ENCODE peak calls at places on chromosome 1, in nine cellular contexts. J is cardiac fibroblast, O is fibroblast of mammary gland, P is GM10248, S is endothelial cell, T is fibroblast of lung, V is MCF 10A, G is type B pancreatic cell, B is psoas muscle. N is an unnamed sample.

GRCh38 chr1:205057808-205058575 is 15.0 kb downstream of the CNTN2 start:
- DNase-seq in J (no peak), O (no peak), P (no peak), S (no peak), T (no peak), V (no peak), G (no peak), B (no peak), N (no peak)

GRCh38 chr1:1421907-1422464 is 910 bp upstream of the ANKRD65 start:
- DNase-seq in J (no peak), O (no peak), P (peak), S (no peak), T (no peak), V (no peak), G (no peak), B (no peak), N (no peak)

GRCh38 chr1:112021263-112021662 is 31.8 kb upstream of the KCND3 start:
- DNase-seq in J (no peak), O (no peak), P (no peak), S (no peak), T (no peak), V (no peak), G (no peak), B (no peak), N (no peak)

GRCh38 chr1:8448906-8449661 is 131.2 kb downstream of the SLC45A1 start:
- DNase-seq in J (peak), O (peak), P (no peak), S (no peak), T (peak), V (no peak), G (no peak), B (no peak), N (peak)

GRCh38 chr1:174008979-174009378 is 13.2 kb downstream of the RC3H1 start:
- DNase-seq in J (peak), O (no peak), P (no peak), S (no peak), T (no peak), V (no peak), G (no peak), B (no peak), N (no peak)

GRCh38 chr1:167514278-167514677 is 4.1 kb downstream of the CD247 start:
- DNase-seq in J (no peak), O (no peak), P (no peak), S (no peak), T (no peak), V (no peak), G (no peak), B (no peak), N (no peak)

GRCh38 chr1:155086182-155086741 is 7.6 kb downstream of the EFNA3 start:
- DNase-seq in J (peak), O (no peak), P (peak), S (peak), T (peak), V (peak), G (peak), B (peak), N (peak)

GRCh38 chr1:10057305-10057704 is 24.5 kb downstream of the UBE4B start:
- DNase-seq in J (peak), O (peak), P (no peak), S (no peak), T (peak), V (peak), G (no peak), B (no peak), N (no peak)

GRCh38 chr1:204641455-204641854 is 44.1 kb downstream of the LRRN2 start:
- DNase-seq in J (no peak), O (no peak), P (no peak), S (no peak), T (no peak), V (no peak), G (no peak), B (no peak), N (no peak)

GRCh38 chr1:9442266-9442846 is 96.9 kb upstream of the SLC25A33 start:
- DNase-seq in J (no peak), O (no peak), P (no peak), S (no peak), T (peak), V (no peak), G (no peak), B (no peak), N (no peak)

DNA sequence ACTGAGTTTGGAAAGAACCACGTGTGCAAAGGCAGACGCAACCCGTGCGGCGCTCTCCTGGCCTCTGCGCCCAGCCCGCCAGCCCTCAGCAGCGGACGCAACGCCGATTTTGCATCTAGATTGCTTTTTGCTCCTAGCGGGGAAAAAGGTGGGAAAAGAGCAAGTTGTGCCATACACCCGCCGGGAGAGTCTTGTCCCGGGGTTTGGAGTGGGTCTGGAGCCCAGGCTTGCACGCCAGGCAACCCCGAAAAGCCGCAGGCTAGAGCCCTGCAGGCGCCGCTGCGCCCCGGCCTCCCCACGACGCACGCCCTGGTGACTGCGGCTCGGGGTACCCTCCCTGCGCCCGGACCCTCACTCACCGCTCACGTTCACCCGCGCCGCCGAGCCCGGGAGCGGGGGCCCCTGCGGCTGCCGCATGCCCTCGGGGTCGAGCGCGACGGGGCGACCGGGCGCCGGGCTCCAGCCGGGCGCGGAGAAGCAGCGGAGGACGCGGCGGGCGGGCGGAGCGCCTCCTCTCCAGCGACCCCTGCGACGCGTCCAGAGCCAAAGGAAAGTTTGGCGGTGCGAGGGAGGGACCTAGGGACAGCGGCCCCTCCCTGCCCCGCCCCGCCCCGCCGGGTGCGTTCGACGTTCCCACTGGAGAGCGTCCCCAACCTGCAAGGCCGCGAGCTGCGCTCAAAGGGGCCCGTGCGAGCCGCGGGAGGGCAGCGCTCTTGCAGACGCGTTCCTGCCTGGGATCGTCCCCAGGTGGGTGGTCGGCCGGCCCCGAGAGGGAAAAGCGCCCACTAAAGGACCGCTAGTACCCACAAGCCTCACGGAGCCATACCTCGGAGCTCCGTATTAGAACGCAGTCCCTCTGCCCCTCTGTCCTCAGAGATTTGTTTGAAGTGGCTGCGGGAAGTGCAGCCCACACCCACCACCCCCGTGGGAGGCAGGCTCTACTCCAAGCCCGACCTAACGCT is at the start of gene LPAR3:
- DNase-seq in J (peak), O (peak), P (no peak), S (peak), T (peak), V (no peak), G (no peak), B (no peak), N (peak)
- TF ChIP-seq CTCF in J (no peak), O (no peak), P (no peak), S (no peak), T (no peak), V (no peak), G (peak), B (no peak), N (no peak)

GRCh38 chr1:226520640-226521355 is 27.8 kb upstream of the STUM start:
- DNase-seq in J (no peak), O (no peak), P (no peak), S (no peak), T (no peak), V (no peak), G (peak), B (no peak), N (no peak)

GRCh38 chr1:226519135-226519534 is 29.4 kb upstream of the STUM start:
- DNase-seq in J (no peak), O (no peak), P (no peak), S (no peak), T (no peak), V (no peak), G (peak), B (no peak), N (no peak)

GRCh38 chr1:226518375-226518774 is 30.2 kb upstream of the STUM start:
- DNase-seq in J (no peak), O (no peak), P (no peak), S (no peak), T (no peak), V (no peak), G (no peak), B (no peak), N (no peak)

GRCh38 chr1:226523646-226524406 is 24.7 kb upstream of the STUM start:
- DNase-seq in J (no peak), O (no peak), P (no peak), S (no peak), T (no peak), V (no peak), G (peak), B (no peak), N (no peak)

DNA sequence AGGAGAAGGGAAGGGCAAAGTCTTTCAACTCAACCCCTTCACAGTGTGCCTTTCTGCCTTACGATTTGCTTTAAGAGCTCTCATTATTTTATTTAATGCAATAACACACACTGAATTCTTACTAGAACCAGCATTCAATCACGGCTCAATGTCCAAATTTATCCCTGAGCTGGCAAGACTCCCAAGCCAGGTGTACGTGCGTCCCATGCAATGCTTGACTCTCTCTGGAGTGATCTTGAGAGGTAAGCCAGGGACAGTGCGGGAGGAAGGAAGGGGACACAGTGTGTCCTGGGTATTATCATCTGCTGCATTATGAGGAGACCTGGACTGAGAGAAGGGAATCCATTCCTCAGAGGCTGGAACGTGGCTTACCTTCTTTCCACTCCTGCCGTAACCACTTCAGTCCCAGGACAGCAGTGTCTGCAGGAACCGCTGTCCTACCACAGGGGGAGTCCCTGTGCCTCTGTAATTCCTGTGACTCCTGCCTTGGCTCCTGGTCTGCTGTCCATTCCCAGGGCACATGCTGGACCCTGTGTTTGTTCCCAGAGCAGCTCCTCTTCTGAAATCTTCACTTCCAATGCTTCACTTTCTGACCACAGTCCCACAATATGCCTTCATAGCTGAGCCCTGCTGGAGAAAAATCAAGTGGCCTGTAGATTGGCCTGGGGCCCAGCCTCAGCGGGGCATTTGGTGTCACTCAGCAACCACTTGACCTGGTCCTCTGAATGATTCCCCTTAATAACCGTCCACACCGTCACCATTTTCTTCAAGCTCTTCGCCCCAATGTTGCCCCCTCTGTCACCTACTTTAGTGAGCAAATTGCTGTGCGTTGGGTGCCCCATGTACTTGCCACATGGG is 28.6 kb upstream of the STUM start:
- DNase-seq in J (no peak), O (no peak), P (no peak), S (no peak), T (no peak), V (no peak), G (peak), B (no peak), N (no peak)
- TF ChIP-seq CTCF in J (no peak), O (no peak), P (no peak), S (no peak), T (no peak), V (no peak), G (peak), B (peak), N (peak)

GRCh38 chr1:67281246-67281645 is 26.4 kb upstream of the IL12RB2 start:
- DNase-seq in J (no peak), O (no peak), P (no peak), S (no peak), T (no peak), V (no peak), G (no peak), B (no peak), N (no peak)

GRCh38 chr1:67290236-67290635 is 17.4 kb upstream of the IL12RB2 start:
- DNase-seq in J (no peak), O (no peak), P (no peak), S (no peak), T (no peak), V (no peak), G (no peak), B (no peak), N (no peak)

GRCh38 chr1:67280696-67281095 is 27.0 kb upstream of the IL12RB2 start:
- DNase-seq in J (no peak), O (no peak), P (no peak), S (no peak), T (no peak), V (no peak), G (no peak), B (no peak), N (no peak)

DNA sequence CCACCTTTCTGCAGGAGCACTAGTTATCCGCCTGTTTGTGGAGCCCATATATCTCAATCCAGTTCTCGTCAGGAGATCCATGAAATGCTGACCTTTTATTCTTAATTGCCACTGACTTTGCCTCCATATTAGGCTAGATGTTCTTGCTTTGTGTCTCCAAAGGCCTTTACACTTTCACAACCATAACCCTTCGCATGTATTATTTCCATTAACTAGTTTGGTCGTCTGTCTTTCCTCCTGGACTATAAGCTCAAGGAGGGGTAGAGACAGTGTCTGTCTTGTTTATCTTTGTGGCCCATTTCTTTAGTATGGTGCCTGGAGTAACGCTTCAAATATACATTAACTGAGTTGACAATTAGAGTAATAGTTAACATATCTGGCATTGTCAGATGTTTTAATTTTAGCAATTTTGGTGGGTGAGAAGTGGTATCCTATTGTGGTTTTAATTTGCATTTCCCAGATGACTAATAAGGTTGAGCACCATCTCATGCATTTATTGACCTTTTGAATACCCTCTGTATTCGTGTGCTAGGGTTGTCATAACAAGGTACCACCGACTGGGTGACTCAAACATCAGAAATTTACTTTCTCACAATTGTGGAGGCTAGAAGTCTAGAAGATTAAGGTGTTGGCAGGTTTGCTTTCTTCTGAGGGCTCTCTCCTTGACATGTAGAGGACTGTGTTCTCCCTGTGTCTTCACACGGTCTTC is 21.7 kb upstream of the IL12RB2 start:
- DNase-seq in J (no peak), O (no peak), P (peak), S (no peak), T (no peak), V (peak), G (no peak), B (no peak), N (no peak)
- TF ChIP-seq CTCF in J (no peak), O (no peak), P (peak), S (no peak), T (no peak), V (no peak), G (no peak), B (no peak), N (no peak)

GRCh38 chr1:22208973-22209378 is 66.1 kb upstream of the WNT4 start:
- DNase-seq in J (no peak), O (no peak), P (no peak), S (no peak), T (no peak), V (no peak), G (no peak), B (no peak), N (no peak)

GRCh38 chr1:22210176-22210575 is 67.3 kb upstream of the WNT4 start:
- DNase-seq in J (no peak), O (no peak), P (no peak), S (no peak), T (no peak), V (no peak), G (no peak), B (no peak), N (no peak)

GRCh38 chr1:22206551-22207125 is 63.7 kb upstream of the WNT4 start:
- DNase-seq in J (no peak), O (no peak), P (no peak), S (no peak), T (no peak), V (no peak), G (no peak), B (no peak), N (no peak)

GRCh38 chr1:22207605-22208264 is 64.8 kb upstream of the WNT4 start:
- DNase-seq in J (peak), O (no peak), P (no peak), S (no peak), T (no peak), V (no peak), G (no peak), B (no peak), N (peak)

DNA sequence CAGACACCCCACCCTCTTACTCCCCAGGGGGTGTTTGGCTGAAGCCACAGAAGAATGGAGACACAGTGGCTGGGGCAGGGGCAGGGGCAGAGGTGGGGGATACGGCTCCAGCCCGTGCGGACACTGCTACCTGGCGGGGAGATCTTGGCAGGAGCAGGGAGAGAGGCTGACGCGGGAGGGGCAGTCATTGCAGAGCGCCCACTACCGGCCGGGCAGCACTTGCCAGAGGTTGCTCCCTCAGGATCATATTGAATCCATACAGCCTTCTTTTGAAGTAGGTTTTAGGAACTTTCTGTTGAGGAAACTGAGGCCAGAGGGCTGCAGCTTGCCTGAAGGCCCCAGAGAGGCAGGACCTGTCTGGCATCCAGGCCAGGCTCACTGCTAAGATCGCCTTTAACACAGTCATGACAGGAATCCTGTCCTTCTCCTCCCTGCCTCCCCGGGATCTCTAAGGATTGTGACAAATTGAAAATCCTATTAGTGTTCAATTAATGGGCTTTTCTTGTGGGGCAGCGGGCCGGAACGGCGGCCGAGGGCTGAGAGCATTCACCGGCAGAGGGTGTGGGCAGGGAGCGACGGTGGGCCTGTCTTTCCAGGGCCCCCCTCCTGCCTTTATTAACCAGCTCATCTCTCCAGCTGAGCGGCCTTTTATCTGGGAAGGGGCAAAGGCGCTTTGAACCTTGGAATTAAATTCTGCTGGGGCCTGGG is 65.5 kb upstream of the WNT4 start:
- DNase-seq in J (no peak), O (no peak), P (no peak), S (no peak), T (no peak), V (no peak), G (no peak), B (no peak), N (peak)
- TF ChIP-seq CTCF in J (no peak), O (no peak), P (peak), S (no peak), T (no peak), V (no peak), G (peak), B (peak), N (peak)

GRCh38 chr1:20194224-20194623 is 7.9 kb upstream of the PLA2G2C start:
- DNase-seq in J (no peak), O (no peak), P (no peak), S (no peak), T (no peak), V (peak), G (no peak), B (no peak), N (no peak)

GRCh38 chr1:20197329-20197791 is 11.0 kb upstream of the PLA2G2C start:
- DNase-seq in J (no peak), O (no peak), P (no peak), S (no peak), T (no peak), V (no peak), G (no peak), B (no peak), N (no peak)

GRCh38 chr1:20194770-20195463 is 8.6 kb upstream of the PLA2G2C start:
- DNase-seq in J (peak), O (peak), P (peak), S (peak), T (peak), V (peak), G (no peak), B (peak), N (peak)

GRCh38 chr1:20192871-20193411 is 6.6 kb upstream of the PLA2G2C start:
- DNase-seq in J (no peak), O (no peak), P (no peak), S (no peak), T (no peak), V (no peak), G (no peak), B (no peak), N (no peak)

DNA sequence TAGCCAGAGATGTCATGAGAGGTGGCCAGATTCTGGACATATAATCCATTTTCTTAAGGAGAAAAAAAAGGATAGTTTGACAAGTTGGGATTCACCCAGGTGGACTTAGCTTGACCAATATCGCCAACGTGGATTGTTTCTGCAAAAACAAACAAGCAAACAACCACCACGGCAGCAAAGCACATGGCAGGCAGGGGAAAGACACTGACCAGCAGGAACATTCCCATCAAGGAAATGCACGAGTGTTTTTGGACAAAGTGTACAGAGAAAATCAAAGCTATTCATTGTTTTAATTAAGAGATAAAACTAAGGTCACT is 9.1 kb upstream of the PLA2G2C start:
- DNase-seq in J (no peak), O (no peak), P (no peak), S (no peak), T (no peak), V (no peak), G (no peak), B (no peak), N (no peak)
- TF ChIP-seq CTCF in J (no peak), O (no peak), P (peak), S (no peak), T (no peak), V (no peak), G (peak), B (no peak), N (no peak)

N was measured in nephron progenitor cell.